ENCODE peak calls at places on chromosomes 4 and X, in seven cellular contexts. O is Peyer's patch, A is lower lobe of right lung, U is small intestine, Y is thoracic aorta, C is PC-3, T is tibial nerve. S is an unnamed sample.

GRCh38 chr4:103994059-103994458 is 274.3 kb upstream of the TACR3 start:
- DNase-seq in O (no peak), A (no peak), U (no peak), Y (no peak), C (peak), T (no peak), S (no peak)

GRCh38 chr4:176188654-176189053 is 6.7 kb downstream of the SPATA4 start:
- DNase-seq in O (no peak), A (no peak), U (no peak), Y (no peak), C (no peak), T (no peak), S (no peak)

GRCh38 chr4:182896421-182896820 is 20.8 kb downstream of the DCTD start:
- DNase-seq in O (no peak), A (no peak), U (no peak), Y (no peak), C (no peak), T (no peak), S (no peak)

GRCh38 chrX:130874751-130875150 is 28.3 kb downstream of the ENOX2 start:
- DNase-seq in O (no peak), A (no peak), U (no peak), Y (no peak), C (no peak), T (no peak), S (no peak)

GRCh38 chr4:6942238-6942800 is 32.7 kb downstream of the TBC1D14 start:
- DNase-seq in O (peak), A (no peak), U (peak), Y (no peak), C (peak), T (no peak), S (peak)

GRCh38 chr4:180058731-180059215 is 2184.4 kb upstream of the TENM3 start:
- DNase-seq in O (no peak), A (peak), U (peak), Y (no peak), C (peak), T (no peak), S (no peak)

GRCh38 chr4:173494013-173494970 is 35.7 kb downstream of the HAND2 start:
- DNase-seq in O (peak), A (peak), U (peak), Y (no peak), C (peak), T (peak), S (peak)

GRCh38 chr4:44760142-44760898 is 34.0 kb upstream of the GNPDA2 start:
- DNase-seq in O (no peak), A (no peak), U (peak), Y (no peak), C (peak), T (no peak), S (no peak)

GRCh38 chr4:25845841-25846653 is 16.7 kb downstream of the SEL1L3 start:
- DNase-seq in O (no peak), A (no peak), U (no peak), Y (no peak), C (no peak), T (no peak), S (no peak)

GRCh38 chr4:33924239-33924638 is 2320.1 kb downstream of the ARAP2 start:
- DNase-seq in O (no peak), A (no peak), U (no peak), Y (no peak), C (peak), T (no peak), S (peak)

GRCh38 chr4:106266201-106266600 is 49.8 kb downstream of the TBCK start:
- DNase-seq in O (no peak), A (no peak), U (peak), Y (no peak), C (peak), T (no peak), S (peak)

GRCh38 chrX:46882266-46882665 is 30.0 kb upstream of the JADE3 start:
- DNase-seq in O (no peak), A (no peak), U (no peak), Y (no peak), C (no peak), T (no peak), S (no peak)

GRCh38 chrX:65658229-65658628 is 9.2 kb upstream of the MSN start:
- DNase-seq in O (no peak), A (no peak), U (no peak), Y (no peak), C (no peak), T (no peak), S (no peak)

GRCh38 chr4:138259296-138259695 is 17.1 kb upstream of the SLC7A11 start:
- DNase-seq in O (no peak), A (no peak), U (no peak), Y (no peak), C (no peak), T (no peak), S (no peak)

GRCh38 chr4:107009196-107009595 is 26.9 kb downstream of the DKK2 start:
- DNase-seq in O (no peak), A (no peak), U (no peak), Y (no peak), C (no peak), T (no peak), S (no peak)

GRCh38 chrX:103791233-103791632 is 14.6 kb downstream of the PLP1 start:
- DNase-seq in O (no peak), A (no peak), U (no peak), Y (no peak), C (no peak), T (no peak), S (no peak)

GRCh38 chr4:2887343-2887742 is 43.7 kb downstream of the ADD1 start:
- DNase-seq in O (no peak), A (no peak), U (no peak), Y (no peak), C (no peak), T (no peak), S (no peak)

GRCh38 chr4:6362896-6363295 is 93.2 kb downstream of the WFS1 start:
- DNase-seq in O (no peak), A (no peak), U (peak), Y (no peak), C (peak), T (no peak), S (no peak)

GRCh38 chrX:19866626-19867410 is 20.6 kb downstream of the SH3KBP1 start:
- DNase-seq in O (no peak), A (no peak), U (no peak), Y (no peak), C (no peak), T (no peak), S (no peak)

GRCh38 chr4:10204401-10205058 is 87.9 kb upstream of the WDR1 start:
- DNase-seq in O (no peak), A (no peak), U (no peak), Y (no peak), C (no peak), T (no peak), S (no peak)

GRCh38 chr4:47374477-47374876 is 89.0 kb downstream of the COMMD8 start:
- DNase-seq in O (no peak), A (no peak), U (no peak), Y (no peak), C (peak), T (no peak), S (peak)

GRCh38 chr4:101102114-101102752 is 245.1 kb downstream of the PPP3CA start:
- DNase-seq in O (no peak), A (no peak), U (no peak), Y (no peak), C (no peak), T (peak), S (peak)

GRCh38 chr4:86924805-86925204 is 10.0 kb upstream of the AFF1 start:
- DNase-seq in O (no peak), A (no peak), U (no peak), Y (no peak), C (peak), T (no peak), S (no peak)

GRCh38 chrX:96382018-96382417 is 302.6 kb upstream of the DIAPH2 start:
- DNase-seq in O (no peak), A (no peak), U (no peak), Y (no peak), C (no peak), T (no peak), S (no peak)

GRCh38 chr4:27490747-27491146 is 630.1 kb downstream of the STIM2 start:
- DNase-seq in O (no peak), A (no peak), U (no peak), Y (no peak), C (no peak), T (no peak), S (no peak)

GRCh38 chr4:110540606-110541440 is 64.9 kb downstream of the ENPEP start:
- DNase-seq in O (no peak), A (no peak), U (no peak), Y (no peak), C (peak), T (no peak), S (no peak)

GRCh38 chrX:103187953-103188475 is 26.9 kb upstream of the BEX4 start:
- DNase-seq in O (no peak), A (no peak), U (no peak), Y (no peak), C (no peak), T (no peak), S (no peak)

GRCh38 chr4:159297088-159297487 is 194.2 kb downstream of the RAPGEF2 start:
- DNase-seq in O (no peak), A (no peak), U (no peak), Y (no peak), C (no peak), T (no peak), S (no peak)

GRCh38 chr4:2338754-2339457 is 77.0 kb upstream of the MXD4 start:
- DNase-seq in O (peak), A (no peak), U (peak), Y (no peak), C (no peak), T (no peak), S (no peak)

GRCh38 chr4:2850966-2851782 is 7.5 kb downstream of the ADD1 start:
- DNase-seq in O (no peak), A (no peak), U (no peak), Y (no peak), C (no peak), T (no peak), S (no peak)

GRCh38 chr4:119040711-119041185 is 94.9 kb upstream of the MYOZ2 start:
- DNase-seq in O (no peak), A (no peak), U (no peak), Y (no peak), C (peak), T (peak), S (peak)

GRCh38 chr4:174672276-174672675 is 150.0 kb upstream of the HPGD start:
- DNase-seq in O (no peak), A (no peak), U (no peak), Y (no peak), C (no peak), T (no peak), S (no peak)

GRCh38 chrX:66039916-66040315 is at the start of gene VSIG4:
- DNase-seq in O (no peak), A (peak), U (no peak), Y (no peak), C (no peak), T (peak), S (no peak)

GRCh38 chrX:2325076-2325784 is 175.5 kb downstream of the DHRSX start:
- DNase-seq in O (peak), A (peak), U (peak), Y (no peak), C (no peak), T (no peak), S (peak)

GRCh38 chr4:156766846-156767245 is 204.8 kb downstream of the PDGFC start:
- DNase-seq in O (no peak), A (no peak), U (no peak), Y (no peak), C (no peak), T (no peak), S (no peak)

GRCh38 chr4:121454251-121454979 is 73.6 kb upstream of the QRFPR start:
- DNase-seq in O (no peak), A (no peak), U (no peak), Y (no peak), C (no peak), T (no peak), S (no peak)

GRCh38 chrX:40084471-40084870 is 13.3 kb downstream of the BCOR start:
- DNase-seq in O (no peak), A (no peak), U (no peak), Y (no peak), C (no peak), T (no peak), S (no peak)
- H3K4me3 ChIP-seq in O (no peak), A (no peak), U (no peak), Y (peak), C (peak), T (no peak), S (no peak)

DNA sequence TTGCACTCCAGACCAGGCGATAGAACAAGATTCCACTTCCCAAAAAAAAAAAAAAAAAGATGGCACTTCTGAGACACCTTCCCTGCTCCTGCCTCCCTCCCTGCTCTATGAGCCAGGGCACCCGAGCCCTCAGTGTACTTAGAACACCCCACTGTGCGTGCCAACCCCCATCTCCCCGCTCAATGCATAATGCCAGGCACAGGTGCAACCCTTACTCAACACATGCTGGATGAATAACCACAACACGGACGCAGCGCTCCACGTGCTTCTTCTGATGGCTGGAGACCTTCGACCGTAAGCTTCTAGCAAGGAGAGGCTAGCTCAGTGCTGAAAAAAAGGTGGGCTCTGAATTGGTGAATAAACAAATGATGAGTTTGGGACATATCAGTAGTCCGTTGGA is 19.9 kb upstream of the IRAK1 start:
- DNase-seq in O (no peak), A (no peak), U (no peak), Y (no peak), C (no peak), T (no peak), S (no peak)
- H3K27ac ChIP-seq in O (no peak), A (no peak), U (no peak), Y (no peak), C (no peak), T (peak), S (peak)

GRCh38 chrX:25002658-25003015 is 13.1 kb downstream of the ARX start:
- DNase-seq in O (no peak), A (no peak), U (no peak), Y (no peak), C (no peak), T (no peak), S (no peak)
- H3K4me3 ChIP-seq in O (peak), A (no peak), U (peak), Y (no peak), C (no peak), T (no peak), S (peak)

GRCh38 chr4:42654606-42655005 is 2.3 kb downstream of the ATP8A1 start:
- DNase-seq in O (no peak), A (no peak), U (peak), Y (no peak), C (peak), T (peak), S (peak)
- H3K27ac ChIP-seq in O (peak), A (peak), U (peak), Y (peak), C (peak), T (peak), S (no peak)